ENCODE peak calls at places on chromosomes 6 and 20, in eight cellular contexts. N, X, C, B, L, Q, T and I are unnamed samples.
A peak's percentile ranks its signal among the peaks of the same experiment; 100 is the strongest.

GRCh38 chr20:37095108-37095608 is 639 bp downstream of the RBL1 start:
- DNase-seq in X (peak; percentile 37), T (no peak), N (no peak), L (no peak), Q (peak; percentile 46), C (peak; percentile 6), B (peak; percentile 27), I (no peak)

GRCh38 chr20:57872816-57873409 is 163.1 kb upstream of the PMEPA1 start:
- DNase-seq in Q (no peak), T (no peak), C (no peak), X (no peak), B (no peak), L (no peak), N (no peak), I (no peak)

GRCh38 chr20:35166242-35166830 is 5.5 kb upstream of the PROCR start:
- DNase-seq in N (no peak), Q (no peak), B (no peak), X (no peak), T (no peak), C (no peak), L (no peak), I (no peak)

GRCh38 chr20:42749548-42749947 is 440.2 kb downstream of the PTPRT start:
- DNase-seq in B (no peak), X (no peak), C (no peak), L (no peak), T (no peak), N (no peak), Q (no peak), I (no peak)

GRCh38 chr6:24658573-24659511 is 7.9 kb downstream of the TDP2 start:
- DNase-seq in X (no peak), N (no peak), B (peak; percentile 33), C (no peak), L (no peak), T (no peak), Q (no peak), I (no peak)

GRCh38 chr6:166629628-166630027 is 2.6 kb upstream of the RPS6KA2 start:
- DNase-seq in B (no peak), L (no peak), X (no peak), C (no peak), T (peak; percentile 60), N (no peak), Q (no peak), I (no peak)

GRCh38 chr6:89597988-89598387 is 40.6 kb downstream of the LYRM2 start:
- DNase-seq in B (peak; percentile 49), X (no peak), T (peak; percentile 10), Q (no peak), N (no peak), C (no peak), L (no peak), I (no peak)

GRCh38 chr20:31706607-31707257 is 15.9 kb downstream of the BCL2L1 start:
- DNase-seq in Q (no peak), N (no peak), T (no peak), L (no peak), C (no peak), B (no peak), X (no peak), I (no peak)

GRCh38 chr20:9928281-9928737 is 89.4 kb upstream of the PAK5 start:
- DNase-seq in L (no peak), Q (no peak), C (no peak), N (no peak), T (no peak), B (no peak), X (no peak), I (no peak)

GRCh38 chr20:40882173-40882572 is 146.4 kb upstream of the TOP1 start:
- DNase-seq in C (no peak), L (no peak), N (no peak), X (no peak), Q (no peak), T (no peak), B (no peak), I (no peak)